ENCODE peak calls at places on chromosomes 13 and 19, in seven cellular contexts. A, W, T, Z, J, M and Q are unnamed samples.
A peak's percentile ranks its signal among the peaks of the same experiment; 100 is the strongest.

GRCh38 chr19:10919352-10920287 is 8.8 kb downstream of the YIPF2 start:
- DNase-seq in T (no peak), W (no peak), Z (no peak), M (no peak), A (no peak), J (no peak), Q (no peak)

GRCh38 chr13:47289578-47289977 is 392.7 kb upstream of the HTR2A start:
- DNase-seq in W (peak; percentile 10), T (no peak), A (no peak), J (no peak), M (no peak), Z (no peak), Q (no peak)

GRCh38 chr13:99356216-99357089 is 49.3 kb upstream of the GPR183 start:
- DNase-seq in M (no peak), Z (peak; percentile 87), A (no peak), J (peak; percentile 54), W (no peak), T (no peak), Q (peak; percentile 79)

GRCh38 chr19:33240181-33240771 is 14.6 kb upstream of the SLC7A10 start:
- DNase-seq in A (no peak), T (no peak), W (no peak), Z (no peak), J (no peak), M (peak; percentile 7), Q (no peak)

GRCh38 chr13:80052286-80052685 is 288.6 kb downstream of the SPRY2 start:
- DNase-seq in A (no peak), J (no peak), Z (no peak), M (no peak), W (no peak), T (no peak), Q (no peak)

GRCh38 chr19:13959962-13960862 is 7.9 kb downstream of the DCAF15 start:
- DNase-seq in T (no peak), A (no peak), J (no peak), Z (no peak), W (no peak), M (no peak), Q (no peak)

GRCh38 chr13:71625694-71626093 is 241.3 kb downstream of the DACH1 start:
- DNase-seq in J (no peak), A (no peak), T (no peak), M (no peak), W (no peak), Z (peak; percentile 89), Q (no peak)

GRCh38 chr13:34971473-34971872 is 29.4 kb downstream of the NBEA start:
- DNase-seq in W (no peak), A (no peak), J (no peak), T (no peak), M (no peak), Z (no peak), Q (no peak)

GRCh38 chr13:91045351-91046034 is 302.0 kb upstream of the MIR17HG start:
- DNase-seq in Z (peak; percentile 29), A (no peak), W (no peak), M (no peak), T (no peak), J (no peak), Q (peak; percentile 6)

GRCh38 chr19:46288896-46289588 is 7.8 kb upstream of the HIF3A start:
- DNase-seq in M (no peak), J (peak; percentile 10), Z (peak; percentile 91), T (no peak), W (no peak), A (no peak), Q (no peak)

GRCh38 chr13:22789027-22789593 is 391.7 kb upstream of the SGCG start:
- DNase-seq in T (no peak), Z (no peak), M (no peak), A (no peak), J (no peak), W (no peak), Q (no peak)

GRCh38 chr19:279231-279630 is 12.0 kb downstream of the PLPP2 start:
- DNase-seq in M (no peak), A (no peak), Z (no peak), T (no peak), W (no peak), J (no peak), Q (no peak)

GRCh38 chr13:25608181-25608580 is 236.4 kb downstream of the ATP8A2 start:
- DNase-seq in M (no peak), J (no peak), T (no peak), W (no peak), Z (no peak), A (no peak), Q (no peak)

GRCh38 chr13:111322916-111323331 is 2.5 kb downstream of the TEX29 start:
- DNase-seq in T (no peak), M (no peak), A (no peak), W (no peak), J (no peak), Z (no peak), Q (no peak)

GRCh38 chr13:79392882-79393563 is 13.0 kb downstream of the RBM26 start:
- DNase-seq in J (no peak), A (no peak), T (no peak), Z (peak; percentile 17), W (no peak), M (no peak), Q (no peak)

GRCh38 chr13:95858286-95859075 is 181.5 kb downstream of the DNAJC3 start:
- DNase-seq in J (no peak), A (no peak), T (no peak), W (no peak), Z (peak; percentile 68), M (no peak), Q (no peak)

GRCh38 chr13:48265217-48265815 is 32.3 kb downstream of the ITM2B start:
- DNase-seq in A (no peak), Z (no peak), W (no peak), J (no peak), M (no peak), T (no peak), Q (no peak)

GRCh38 chr13:114064516-114065140 is 67.8 kb downstream of the RASA3 start:
- DNase-seq in T (no peak), W (no peak), M (no peak), J (no peak), Z (peak; percentile 62), A (no peak), Q (no peak)

GRCh38 chr13:103540394-103540793 is 474.2 kb upstream of the SLC10A2 start:
- DNase-seq in W (no peak), A (no peak), Z (no peak), T (no peak), M (no peak), J (no peak), Q (no peak)

GRCh38 chr13:59384154-59384553 is 779.6 kb downstream of the DIAPH3 start:
- DNase-seq in Z (no peak), M (no peak), T (no peak), A (no peak), J (no peak), W (no peak), Q (no peak)

GRCh38 chr19:11504502-11505031 is 1.1 kb downstream of the ZNF653 start:
- DNase-seq in T (no peak), W (no peak), A (no peak), Z (no peak), M (no peak), J (no peak), Q (no peak)

GRCh38 chr13:101449971-101450748 is 2.3 kb upstream of the ITGBL1 start:
- DNase-seq in J (peak; percentile 49), W (no peak), T (peak; percentile 66), A (no peak), Z (peak; percentile 86), M (no peak), Q (no peak)

GRCh38 chr13:25951831-25952230 is 100.0 kb downstream of the SHISA2 start:
- DNase-seq in J (no peak), M (no peak), T (no peak), W (no peak), A (no peak), Z (no peak), Q (no peak)

DNA sequence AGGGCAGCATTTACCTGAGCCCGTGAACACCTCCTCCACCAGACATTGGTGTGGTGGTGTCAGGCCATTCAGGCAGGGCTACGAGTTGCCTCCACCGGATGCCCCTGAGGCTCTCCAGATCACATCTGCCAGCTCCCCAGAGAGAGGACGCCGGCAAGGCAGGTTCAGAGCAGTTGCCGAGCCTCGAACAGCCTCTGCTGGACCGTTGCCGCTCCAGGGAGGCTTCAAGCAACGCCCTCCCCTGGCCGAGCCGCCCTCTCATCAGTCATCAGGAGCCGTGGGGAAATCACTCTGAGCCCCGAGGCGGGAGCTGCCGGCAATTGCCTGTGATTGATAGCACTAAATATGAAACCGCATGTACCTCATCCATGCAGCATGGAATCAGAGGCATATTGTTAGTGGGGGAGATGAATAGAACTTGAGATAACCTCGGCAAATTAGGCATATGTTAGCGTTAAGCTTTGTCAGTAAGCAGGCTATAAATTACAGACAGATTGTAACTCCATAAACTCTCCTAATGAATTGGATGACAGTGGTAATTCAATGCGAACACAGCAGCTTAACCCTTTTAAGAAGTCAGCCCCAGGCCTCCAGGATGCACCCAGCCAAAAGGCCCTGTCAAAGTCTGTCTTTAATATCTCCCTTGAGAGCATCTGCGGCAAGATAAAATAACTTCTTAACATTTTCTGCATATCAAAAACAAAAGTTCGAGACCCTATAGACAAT is 29.8 kb upstream of the SPACA7 start:
- DNase-seq in T (no peak), A (no peak), Z (no peak), W (no peak), J (no peak), M (peak; percentile 74), Q (no peak)
- TF ChIP-seq CTCF in T (no peak), A (no peak), Z (no peak), W (no peak), J (no peak), M (no peak), Q (no peak)

GRCh38 chr13:53775807-53776206 is 747.2 kb downstream of the OLFM4 start:
- DNase-seq in W (no peak), A (no peak), Z (no peak), J (no peak), T (no peak), M (no peak), Q (no peak)
- TF ChIP-seq CTCF in W (peak; percentile 26), A (no peak), Z (no peak), J (no peak), T (no peak), M (peak; percentile 9), Q (no peak)

GRCh38 chr19:1650627-1651009 is 1.8 kb downstream of the TCF3 start:
- DNase-seq in W (no peak), J (no peak), T (no peak), Z (peak; percentile 16), A (no peak), M (no peak), Q (no peak)
- TF ChIP-seq CTCF in W (no peak), J (peak; percentile 2), T (no peak), Z (peak; percentile 6), A (no peak), M (no peak), Q (no peak)

GRCh38 chr19:3274245-3275067 is 50.0 kb downstream of the CELF5 start:
- DNase-seq in Z (no peak), T (no peak), A (no peak), M (no peak), J (no peak), W (no peak), Q (no peak)

GRCh38 chr19:3275583-3276340 is 51.3 kb downstream of the CELF5 start:
- DNase-seq in W (peak; percentile 55), J (peak; percentile 46), T (peak; percentile 86), A (no peak), M (peak; percentile 95), Z (peak; percentile 72), Q (peak; percentile 99)

GRCh38 chr19:3272952-3273351 is 48.5 kb downstream of the CELF5 start:
- DNase-seq in W (no peak), J (no peak), T (no peak), M (no peak), Z (no peak), A (no peak), Q (no peak)

GRCh38 chr19:3276341-3276799 is 51.9 kb downstream of the CELF5 start:
- DNase-seq in Z (no peak), A (no peak), J (no peak), M (peak; percentile 66), T (peak; percentile 83), W (peak; percentile 29), Q (no peak)

GRCh38 chr19:3275068-3275582 is 50.7 kb downstream of the CELF5 start:
- DNase-seq in J (no peak), T (no peak), A (no peak), Z (no peak), W (peak; percentile 49), M (peak; percentile 87), Q (peak; percentile 84)
- TF ChIP-seq CTCF in J (peak; percentile 52), T (peak; percentile 67), A (no peak), Z (peak; percentile 49), W (no peak), M (no peak), Q (peak; percentile 69)